ENCODE peak calls at places on chromosomes 16 and 17, in six cellular contexts. Y, B, P, S, W and N are unnamed samples.

GRCh38 chr16:70661918-70662641 is 15.7 kb downstream of the IL34 start:
- DNase-seq in Y (peak), B (no peak), P (no peak), S (peak), W (no peak), N (no peak)

GRCh38 chr17:63645775-63646491 is 23.7 kb downstream of the MAP3K3 start:
- DNase-seq in Y (no peak), B (no peak), P (no peak), S (no peak), W (no peak), N (peak)

GRCh38 chr17:1872976-1873375 is 43.2 kb downstream of the RPA1 start:
- DNase-seq in Y (no peak), B (no peak), P (no peak), S (no peak), W (no peak), N (no peak)

GRCh38 chr17:42985225-42985624 is 4.9 kb downstream of the RUNDC1 start:
- DNase-seq in Y (no peak), B (no peak), P (no peak), S (no peak), W (no peak), N (no peak)

GRCh38 chr17:18256776-18257175 is 1.8 kb downstream of the FLII start:
- DNase-seq in Y (no peak), B (no peak), P (no peak), S (no peak), W (no peak), N (no peak)

GRCh38 chr17:996554-997344 is at the start of gene TIMM22:
- DNase-seq in Y (peak), B (peak), P (peak), S (peak), W (peak), N (peak)

GRCh38 chr17:36845916-36846315 is 91.4 kb upstream of the LHX1 start:
- DNase-seq in Y (no peak), B (no peak), P (no peak), S (no peak), W (no peak), N (no peak)

GRCh38 chr16:89035013-89035697 is 58.1 kb upstream of the CBFA2T3 start:
- DNase-seq in Y (no peak), B (no peak), P (no peak), S (no peak), W (no peak), N (no peak)

GRCh38 chr16:1548727-1549126 is 15.3 kb downstream of the TMEM204 start:
- DNase-seq in Y (no peak), B (no peak), P (peak), S (no peak), W (no peak), N (peak)

DNA sequence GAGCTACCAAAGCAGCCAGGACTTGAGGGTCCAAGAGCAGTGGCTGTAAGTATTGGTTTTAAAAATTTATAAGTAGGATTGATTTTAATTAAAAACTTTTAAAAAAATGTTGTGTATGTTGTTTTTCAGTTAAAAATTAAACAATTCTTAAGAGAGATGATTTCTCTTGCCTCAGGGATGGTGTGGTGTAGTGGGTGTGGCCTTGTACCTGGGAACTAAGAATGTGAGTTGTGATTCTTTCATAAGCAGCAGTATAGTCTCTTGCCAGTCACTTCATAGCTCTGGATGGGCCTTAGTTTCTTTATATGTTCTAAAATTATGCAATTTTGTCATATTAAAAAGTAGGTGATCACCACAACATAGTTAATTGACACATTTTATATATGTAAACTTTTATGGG is 99.5 kb downstream of the FTO start:
- DNase-seq in Y (no peak), B (no peak), P (no peak), S (no peak), W (no peak), N (no peak)
- H3K27ac ChIP-seq in Y (no peak), B (no peak), P (no peak), S (no peak), W (no peak), N (no peak)

DNA sequence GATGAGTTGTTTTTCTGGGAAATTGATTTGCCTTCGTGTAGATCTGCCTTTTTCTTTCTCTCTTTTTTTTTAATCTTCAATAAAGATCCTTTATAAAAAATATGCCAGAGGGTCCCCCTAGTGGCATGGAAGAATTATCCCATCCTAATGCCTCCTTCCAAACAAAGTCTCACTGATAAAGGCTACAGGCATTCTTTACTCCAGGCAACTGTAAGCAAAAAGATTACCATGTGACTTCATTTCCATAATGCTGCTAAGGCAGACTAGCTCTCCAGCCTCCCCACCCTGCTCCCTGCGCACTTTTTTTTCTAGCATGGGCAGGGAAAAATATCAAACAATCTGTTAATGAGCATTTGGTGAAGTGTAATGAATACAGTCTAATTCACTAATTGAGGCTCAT is 220.2 kb upstream of the CDH8 start:
- DNase-seq in Y (no peak), B (peak), P (no peak), S (no peak), W (no peak), N (peak)
- TF ChIP-seq CTCF in Y (no peak), B (peak), P (no peak), S (no peak), W (no peak), N (peak)

DNA sequence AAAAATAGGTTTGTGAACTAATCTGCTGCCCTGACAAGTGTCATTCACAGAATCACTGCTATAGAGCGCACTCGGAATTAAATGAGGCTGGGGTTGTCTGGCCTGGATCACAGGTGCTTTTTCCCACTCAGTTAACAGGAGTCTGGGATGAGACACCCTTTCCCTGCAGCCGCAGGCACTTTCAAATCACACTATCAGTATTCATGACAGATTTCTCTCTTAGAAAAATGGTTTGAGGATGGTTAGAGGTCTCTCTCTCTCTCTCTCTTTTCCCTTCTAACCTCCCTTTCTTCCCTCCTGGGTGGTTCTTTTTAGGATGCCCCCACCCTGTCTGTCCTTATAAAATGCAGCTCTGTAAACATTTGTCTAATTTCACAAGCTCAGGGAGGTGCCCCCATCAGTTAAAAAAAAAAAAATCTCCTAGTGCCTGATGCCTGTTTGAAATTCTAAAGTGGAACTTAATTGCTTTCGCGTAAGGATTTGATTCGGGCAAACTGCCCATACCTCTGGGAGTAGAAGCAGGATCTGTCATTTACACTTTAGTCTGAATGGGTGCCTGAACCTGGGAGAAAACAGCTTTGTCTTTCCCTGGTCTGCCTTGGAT is 158.9 kb downstream of the CCDC182 start:
- DNase-seq in Y (no peak), B (no peak), P (no peak), S (no peak), W (no peak), N (no peak)
- H3K27ac ChIP-seq in Y (no peak), B (no peak), P (no peak), S (no peak), W (no peak), N (no peak)

GRCh38 chr17:19746517-19746916 is 1.6 kb downstream of the ALDH3A1 start:
- DNase-seq in Y (no peak), B (no peak), P (no peak), S (no peak), W (no peak), N (no peak)

GRCh38 chr17:19744922-19745757 is 3.0 kb downstream of the ALDH3A1 start:
- DNase-seq in Y (peak), B (peak), P (peak), S (peak), W (peak), N (no peak)

GRCh38 chr17:19747829-19748806 is at the start of gene ALDH3A1:
- DNase-seq in Y (no peak), B (peak), P (peak), S (no peak), W (no peak), N (peak)

GRCh38 chr17:19748807-19749193 is 702 bp upstream of the ALDH3A1 start:
- DNase-seq in Y (no peak), B (no peak), P (no peak), S (no peak), W (no peak), N (no peak)

DNA sequence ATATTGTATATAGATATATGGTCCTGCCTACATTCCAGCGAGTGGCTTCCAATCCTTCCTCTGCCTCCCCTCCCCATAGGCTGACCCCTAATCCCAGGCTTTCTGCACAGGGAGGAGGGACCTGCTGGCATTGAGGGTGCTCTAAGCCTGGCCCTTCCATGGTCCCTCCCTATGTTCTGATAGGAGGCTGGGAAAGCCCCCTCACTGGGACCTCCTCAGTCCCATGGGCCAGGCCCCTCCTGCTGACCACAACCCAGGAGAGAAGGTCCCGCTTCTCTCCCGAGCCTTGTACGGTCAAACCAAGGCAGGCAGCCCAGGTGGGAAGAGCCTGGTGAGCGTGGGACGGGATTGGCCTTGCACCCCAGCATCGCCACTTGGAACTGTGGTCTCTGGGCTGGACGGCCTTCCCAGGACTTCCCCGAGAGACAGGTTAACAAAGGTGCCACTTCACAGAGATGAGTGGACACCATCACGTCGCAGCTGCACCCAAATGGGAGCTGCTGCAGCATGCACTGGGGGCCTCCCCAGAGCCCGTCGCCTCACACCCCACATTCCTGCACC is 859 bp downstream of the ALDH3A1 start:
- DNase-seq in Y (no peak), B (no peak), P (no peak), S (no peak), W (no peak), N (no peak)
- TF ChIP-seq CTCF in Y (no peak), B (no peak), P (no peak), S (no peak), W (no peak), N (no peak)